ENCODE peak calls at places on chromosomes 2 and 18, in ten cellular contexts. P, Z, L, B, G, K, U, I, W and J are unnamed samples.

GRCh38 chr2:242052421-242052820 is 182.9 kb downstream of the RTP5 start:
- DNase-seq in P (peak; percentile 11), Z (no peak), L (no peak), B (no peak), G (no peak), K (peak; percentile 42), U (no peak), I (no peak), W (no peak), J (no peak)

GRCh38 chr2:120779781-120780283 is 44.2 kb downstream of the GLI2 start:
- DNase-seq in P (no peak), Z (no peak), L (no peak), B (peak; percentile 40), G (no peak), K (no peak), U (peak; percentile 42), I (no peak), W (no peak), J (no peak)

GRCh38 chr18:26215247-26215970 is 10.8 kb upstream of the TAF4B start:
- DNase-seq in P (no peak), Z (no peak), L (no peak), B (no peak), G (no peak), K (no peak), U (no peak), I (no peak), W (no peak), J (no peak)

GRCh38 chr18:13381907-13382682 is 163.5 kb downstream of the LDLRAD4 start:
- DNase-seq in P (peak; percentile 60), Z (peak; percentile 88), L (peak; percentile 58), B (peak; percentile 69), G (peak; percentile 71), K (peak; percentile 78), U (peak; percentile 92), I (peak; percentile 85), W (no peak), J (peak; percentile 70)

GRCh38 chr2:71494523-71495155 is 41.3 kb downstream of the DYSF start:
- DNase-seq in P (no peak), Z (no peak), L (no peak), B (no peak), G (no peak), K (no peak), U (no peak), I (no peak), W (no peak), J (no peak)

GRCh38 chr2:135797497-135798274 is 39.3 kb downstream of the LCT start:
- DNase-seq in P (peak; percentile 78), Z (peak; percentile 74), L (peak; percentile 73), B (peak; percentile 42), G (peak; percentile 84), K (peak; percentile 86), U (peak; percentile 87), I (peak; percentile 65), W (peak; percentile 66), J (peak; percentile 58)

GRCh38 chr2:238237441-238237840 is 2.4 kb downstream of the HES6 start:
- DNase-seq in P (no peak), Z (peak; percentile 57), L (no peak), B (no peak), G (no peak), K (peak; percentile 27), U (no peak), I (no peak), W (no peak), J (no peak)

GRCh38 chr2:85011747-85012146 is 40.8 kb downstream of the KCMF1 start:
- DNase-seq in P (no peak), Z (no peak), L (no peak), B (no peak), G (no peak), K (no peak), U (no peak), I (no peak), W (no peak), J (no peak)

GRCh38 chr2:99598435-99598834 is 108.6 kb upstream of the REV1 start:
- DNase-seq in P (no peak), Z (no peak), L (no peak), B (no peak), G (no peak), K (no peak), U (no peak), I (no peak), W (no peak), J (no peak)

GRCh38 chr2:45755585-45756330 is 104.3 kb downstream of the PRKCE start:
- DNase-seq in P (no peak), Z (no peak), L (no peak), B (no peak), G (no peak), K (no peak), U (no peak), I (no peak), W (no peak), J (no peak)

DNA sequence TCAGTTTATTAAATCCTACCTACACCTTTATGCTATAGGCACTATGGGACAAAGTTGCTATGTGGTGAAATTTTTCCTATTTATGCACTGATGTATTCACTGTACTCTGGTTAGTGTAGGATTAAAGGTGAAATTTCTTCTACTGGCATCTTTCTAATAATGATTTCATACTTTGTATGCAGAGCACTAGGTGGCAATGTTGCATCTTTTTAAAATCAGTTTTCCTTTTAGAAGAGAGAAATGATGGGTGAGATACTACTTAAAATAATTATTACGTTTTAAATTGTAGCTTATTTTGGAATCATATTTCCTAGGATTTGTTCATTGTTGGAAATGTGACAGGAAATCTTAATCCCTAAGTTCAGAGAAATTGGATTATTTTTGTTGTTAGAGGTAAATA is 150.9 kb downstream of the CD8B2 start:
- DNase-seq in P (no peak), Z (no peak), L (no peak), B (no peak), G (no peak), K (no peak), U (no peak), I (no peak), W (no peak), J (no peak)
- H3K4me1 ChIP-seq in P (no peaks in the 10 kb centered on the region), Z (no peaks in the 10 kb centered on the region), L (peaks cover 4% of the 10 kb centered on the region), B (no peaks in the 10 kb centered on the region), G (no peaks in the 10 kb centered on the region), K (no peaks in the 10 kb centered on the region), U (no peaks in the 10 kb centered on the region), I (no peaks in the 10 kb centered on the region), W (no peaks in the 10 kb centered on the region), J (no peaks in the 10 kb centered on the region)

DNA sequence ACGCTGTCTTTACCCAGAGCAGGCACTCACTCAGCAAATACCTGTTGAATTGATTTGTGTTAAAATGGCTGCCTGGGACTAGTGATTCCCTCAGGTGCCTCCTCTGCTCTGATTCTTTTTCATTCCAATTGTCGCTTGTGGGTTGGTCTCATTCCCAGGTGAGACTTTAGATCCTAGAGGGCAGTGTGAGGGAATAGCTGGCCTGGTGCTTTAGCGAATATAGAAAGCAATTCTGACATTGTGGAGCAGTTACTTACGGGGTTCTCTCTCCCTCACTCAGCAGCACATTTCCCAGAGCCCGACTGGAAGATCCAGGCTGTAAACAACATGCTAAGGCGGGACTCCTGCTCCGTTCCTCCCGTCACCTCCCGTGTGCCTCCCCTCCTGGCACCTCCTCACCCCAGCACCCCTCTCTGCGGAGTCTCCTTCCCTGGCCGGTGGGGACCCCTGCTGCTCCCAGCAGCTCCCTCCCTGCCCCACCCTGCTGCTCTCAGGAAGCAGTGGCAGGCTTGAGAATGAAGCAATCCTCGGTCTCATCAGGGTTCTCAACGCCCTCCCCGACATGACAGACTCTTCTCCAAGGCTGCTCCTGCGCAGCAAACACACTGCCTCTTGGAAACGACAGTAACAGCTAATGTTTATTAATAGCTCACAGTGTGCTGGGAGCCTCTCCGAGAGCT is 26.9 kb downstream of the CELF4 start:
- DNase-seq in P (no peak), Z (no peak), L (no peak), B (no peak), G (no peak), K (peak; percentile 44), U (no peak), I (no peak), W (no peak), J (no peak)
- H3K36me3 ChIP-seq in P (no peaks in the 10 kb centered on the region), Z (no peaks in the 10 kb centered on the region), L (no peaks in the 10 kb centered on the region), B (no peaks in the 10 kb centered on the region), G (no peaks in the 10 kb centered on the region), K (no peaks in the 10 kb centered on the region), U (no peaks in the 10 kb centered on the region), I (no peaks in the 10 kb centered on the region), W (no peaks in the 10 kb centered on the region), J (no peaks in the 10 kb centered on the region)

DNA sequence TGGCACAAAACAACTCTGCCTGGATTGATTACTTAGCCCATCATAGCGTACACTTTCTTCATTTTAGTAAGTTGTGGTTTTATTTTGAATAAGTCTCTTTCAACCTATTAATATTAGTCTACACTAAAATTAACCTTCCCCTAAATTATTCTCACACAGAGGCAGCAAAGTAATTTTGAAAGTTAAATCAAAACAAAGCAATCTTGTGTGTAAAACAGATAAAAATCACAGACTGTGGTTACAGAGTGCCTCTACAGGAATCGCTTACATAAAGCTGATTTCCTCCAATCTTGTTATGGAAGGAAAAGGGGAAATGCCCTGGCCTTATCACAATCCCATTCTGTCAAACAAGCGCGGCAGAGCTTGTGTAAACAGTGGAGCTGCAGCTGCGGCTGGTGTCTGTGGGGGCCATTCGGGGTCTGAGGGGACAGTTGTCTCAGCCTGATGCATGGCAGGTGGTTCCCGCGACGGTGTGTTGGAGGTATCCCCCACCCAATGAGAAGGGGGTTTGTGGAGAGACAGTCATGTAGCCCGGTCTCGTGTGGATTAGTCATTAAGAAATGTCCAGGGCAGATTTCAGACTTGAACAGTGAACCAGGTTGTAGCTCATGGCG is 42.1 kb downstream of the BCL2L11 start:
- DNase-seq in P (peak; percentile 48), Z (no peak), L (no peak), B (no peak), G (no peak), K (no peak), U (no peak), I (no peak), W (no peak), J (no peak)
- H3K4me1 ChIP-seq in P (peaks cover 22% of the 10 kb centered on the region), Z (no peaks in the 10 kb centered on the region), L (peaks cover 15% of the 10 kb centered on the region), B (no peaks in the 10 kb centered on the region), G (no peaks in the 10 kb centered on the region), K (peaks cover 21% of the 10 kb centered on the region), U (peaks cover 10% of the 10 kb centered on the region), I (peaks cover 19% of the 10 kb centered on the region), W (peaks cover 2% of the 10 kb centered on the region), J (peaks cover 50% of the 10 kb centered on the region)

GRCh38 chr2:174603280-174603679 is 5.7 kb upstream of the WIPF1 start:
- DNase-seq in P (peak; percentile 50), Z (peak; percentile 77), L (no peak), B (peak; percentile 35), G (peak; percentile 75), K (no peak), U (no peak), I (peak; percentile 33), W (peak; percentile 34), J (no peak)

GRCh38 chr2:174602741-174603140 is 5.1 kb upstream of the WIPF1 start:
- DNase-seq in P (no peak), Z (no peak), L (no peak), B (no peak), G (no peak), K (no peak), U (no peak), I (no peak), W (no peak), J (no peak)

GRCh38 chr2:174597347-174598047 is at the start of gene WIPF1:
- DNase-seq in P (no peak), Z (no peak), L (no peak), B (no peak), G (peak; percentile 64), K (no peak), U (no peak), I (no peak), W (peak; percentile 29), J (no peak)

GRCh38 chr2:174599310-174599941 is 1.8 kb upstream of the WIPF1 start:
- DNase-seq in P (no peak), Z (no peak), L (no peak), B (no peak), G (no peak), K (no peak), U (no peak), I (no peak), W (no peak), J (no peak)

GRCh38 chr2:174600349-174600748 is 2.7 kb upstream of the WIPF1 start:
- DNase-seq in P (no peak), Z (no peak), L (no peak), B (no peak), G (peak; percentile 32), K (no peak), U (no peak), I (no peak), W (no peak), J (no peak)
- H3K36me3 ChIP-seq in P (no peaks in the 10 kb centered on the region), Z (no peaks in the 10 kb centered on the region), L (no peaks in the 10 kb centered on the region), B (no peaks in the 10 kb centered on the region), G (no peaks in the 10 kb centered on the region), K (no peaks in the 10 kb centered on the region), U (no peaks in the 10 kb centered on the region), I (no peaks in the 10 kb centered on the region), W (no peaks in the 10 kb centered on the region), J (no peaks in the 10 kb centered on the region)